ENCODE peak calls at places on chromosomes 2 and 18, in seven cellular contexts. One of them, this sample, is unnamed.

GRCh38 chr2:177758591-177759371 is 313.8 kb downstream of the PDE11A start:
- DNase-seq in skeletal muscle cell: peak; percentile 26
- DNase-seq in naive thymus-derived CD4-positive, alpha-beta T cell: no peak
- DNase-seq in heart left ventricle: no peak
- DNase-seq in GM12878: no peak
- DNase-seq in BE2C: peak; percentile 53
- DNase-seq in mammary epithelial cell: no peak
- DNase-seq in this sample: peak; percentile 42

GRCh38 chr2:205684871-205685313 is 2.6 kb downstream of the NRP2 start:
- DNase-seq in skeletal muscle cell: no peak
- DNase-seq in naive thymus-derived CD4-positive, alpha-beta T cell: no peak
- DNase-seq in heart left ventricle: no peak
- DNase-seq in GM12878: no peak
- DNase-seq in BE2C: no peak
- DNase-seq in mammary epithelial cell: no peak
- DNase-seq in this sample: peak; percentile 43

GRCh38 chr2:108412995-108413726 is 35.4 kb downstream of the SULT1C4 start:
- DNase-seq in skeletal muscle cell: peak; percentile 79
- DNase-seq in naive thymus-derived CD4-positive, alpha-beta T cell: no peak
- DNase-seq in heart left ventricle: no peak
- DNase-seq in GM12878: no peak
- DNase-seq in BE2C: peak; percentile 61
- DNase-seq in mammary epithelial cell: peak; percentile 93
- DNase-seq in this sample: peak; percentile 95

GRCh38 chr2:20594048-20594750 is 56.7 kb downstream of the HS1BP3 start:
- DNase-seq in skeletal muscle cell: no peak
- DNase-seq in naive thymus-derived CD4-positive, alpha-beta T cell: no peak
- DNase-seq in heart left ventricle: no peak
- DNase-seq in GM12878: no peak
- DNase-seq in BE2C: no peak
- DNase-seq in mammary epithelial cell: no peak
- DNase-seq in this sample: no peak

GRCh38 chr2:187689372-187689771 is 135.1 kb upstream of the TFPI start:
- DNase-seq in skeletal muscle cell: no peak
- DNase-seq in naive thymus-derived CD4-positive, alpha-beta T cell: no peak
- DNase-seq in heart left ventricle: no peak
- DNase-seq in GM12878: no peak
- DNase-seq in BE2C: no peak
- DNase-seq in mammary epithelial cell: peak; percentile 17
- DNase-seq in this sample: peak; percentile 55

GRCh38 chr2:132400901-132401240 is 15.7 kb upstream of the GPR39 start:
- DNase-seq in skeletal muscle cell: no peak
- DNase-seq in naive thymus-derived CD4-positive, alpha-beta T cell: no peak
- DNase-seq in heart left ventricle: no peak
- DNase-seq in GM12878: no peak
- DNase-seq in BE2C: no peak
- DNase-seq in mammary epithelial cell: no peak
- DNase-seq in this sample: no peak

GRCh38 chr2:129820908-129821307 is 158.6 kb upstream of the RAB6C start:
- DNase-seq in skeletal muscle cell: no peak
- DNase-seq in naive thymus-derived CD4-positive, alpha-beta T cell: no peak
- DNase-seq in heart left ventricle: no peak
- DNase-seq in GM12878: no peak
- DNase-seq in BE2C: no peak
- DNase-seq in mammary epithelial cell: no peak
- DNase-seq in this sample: no peak

GRCh38 chr18:44823782-44824181 is 143.1 kb downstream of the SETBP1 start:
- DNase-seq in skeletal muscle cell: peak; percentile 71
- DNase-seq in naive thymus-derived CD4-positive, alpha-beta T cell: no peak
- DNase-seq in heart left ventricle: no peak
- DNase-seq in GM12878: no peak
- DNase-seq in BE2C: no peak
- DNase-seq in mammary epithelial cell: peak; percentile 85
- DNase-seq in this sample: peak; percentile 92

GRCh38 chr18:11570770-11571169 is 38.6 kb upstream of the SLC35G4 start:
- DNase-seq in skeletal muscle cell: no peak
- DNase-seq in naive thymus-derived CD4-positive, alpha-beta T cell: no peak
- DNase-seq in heart left ventricle: no peak
- DNase-seq in GM12878: no peak
- DNase-seq in BE2C: no peak
- DNase-seq in mammary epithelial cell: no peak
- DNase-seq in this sample: no peak

GRCh38 chr18:24181806-24182205 is 42.9 kb downstream of the CABYR start:
- DNase-seq in skeletal muscle cell: no peak
- DNase-seq in naive thymus-derived CD4-positive, alpha-beta T cell: no peak
- DNase-seq in heart left ventricle: no peak
- DNase-seq in GM12878: no peak
- DNase-seq in BE2C: no peak
- DNase-seq in mammary epithelial cell: peak; percentile 51
- DNase-seq in this sample: peak; percentile 53

GRCh38 chr2:212535963-212536362 is 2.6 kb downstream of the ERBB4 start:
- DNase-seq in skeletal muscle cell: no peak
- DNase-seq in naive thymus-derived CD4-positive, alpha-beta T cell: no peak
- DNase-seq in heart left ventricle: no peak
- DNase-seq in GM12878: no peak
- DNase-seq in BE2C: peak; percentile 9
- DNase-seq in mammary epithelial cell: no peak
- DNase-seq in this sample: no peak

GRCh38 chr2:233468746-233469110 is 97.9 kb downstream of the USP40 start:
- DNase-seq in skeletal muscle cell: no peak
- DNase-seq in naive thymus-derived CD4-positive, alpha-beta T cell: no peak
- DNase-seq in heart left ventricle: no peak
- DNase-seq in GM12878: no peak
- DNase-seq in BE2C: no peak
- DNase-seq in mammary epithelial cell: no peak
- DNase-seq in this sample: no peak

GRCh38 chr2:99278793-99279291 is 22.2 kb downstream of the LYG1 start:
- DNase-seq in skeletal muscle cell: peak; percentile 81
- DNase-seq in naive thymus-derived CD4-positive, alpha-beta T cell: no peak
- DNase-seq in heart left ventricle: no peak
- DNase-seq in GM12878: no peak
- DNase-seq in BE2C: no peak
- DNase-seq in mammary epithelial cell: peak; percentile 76
- DNase-seq in this sample: peak; percentile 86

GRCh38 chr2:60553496-60553991 is at the start of gene BCL11A:
- DNase-seq in skeletal muscle cell: peak; percentile 85
- DNase-seq in naive thymus-derived CD4-positive, alpha-beta T cell: no peak
- DNase-seq in heart left ventricle: peak; percentile 71
- DNase-seq in GM12878: no peak
- DNase-seq in BE2C: peak; percentile 82
- DNase-seq in mammary epithelial cell: peak; percentile 78
- DNase-seq in this sample: peak; percentile 89

GRCh38 chr2:232502901-232503791 is 15.5 kb upstream of the ECEL1 start:
- DNase-seq in skeletal muscle cell: no peak
- DNase-seq in naive thymus-derived CD4-positive, alpha-beta T cell: peak; percentile 64
- DNase-seq in heart left ventricle: peak; percentile 50
- DNase-seq in GM12878: no peak
- DNase-seq in BE2C: peak; percentile 72
- DNase-seq in mammary epithelial cell: peak; percentile 19
- DNase-seq in this sample: peak; percentile 29

GRCh38 chr2:145323512-145323911 is 803.6 kb upstream of the ZEB2 start:
- DNase-seq in skeletal muscle cell: peak; percentile 5
- DNase-seq in naive thymus-derived CD4-positive, alpha-beta T cell: no peak
- DNase-seq in heart left ventricle: no peak
- DNase-seq in GM12878: no peak
- DNase-seq in BE2C: no peak
- DNase-seq in mammary epithelial cell: peak; percentile 74
- DNase-seq in this sample: peak; percentile 82

GRCh38 chr2:219252084-219252483 is 959 bp upstream of the TUBA4B start:
- DNase-seq in skeletal muscle cell: no peak
- DNase-seq in naive thymus-derived CD4-positive, alpha-beta T cell: peak; percentile 38
- DNase-seq in heart left ventricle: no peak
- DNase-seq in GM12878: no peak
- DNase-seq in BE2C: no peak
- DNase-seq in mammary epithelial cell: peak; percentile 51
- DNase-seq in this sample: peak; percentile 80

DNA sequence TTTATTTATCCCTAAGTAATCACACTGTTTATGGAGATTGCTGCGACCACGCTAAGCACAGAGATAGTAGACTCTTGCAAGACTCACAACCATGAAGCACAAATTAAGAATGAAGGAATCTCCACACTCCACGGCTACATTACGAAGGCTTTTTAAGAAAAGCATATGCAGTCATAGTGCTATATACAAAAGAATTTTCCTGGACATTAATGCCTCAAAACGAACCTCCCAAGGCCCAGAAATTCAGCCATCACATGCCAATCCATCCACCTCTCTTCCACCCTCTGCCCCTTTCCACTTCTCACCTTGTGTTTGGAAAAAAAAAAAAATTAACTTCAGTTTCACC is 186.7 kb downstream of the TCF4 start:
- DNase-seq in skeletal muscle cell: no peak
- DNase-seq in naive thymus-derived CD4-positive, alpha-beta T cell: no peak
- DNase-seq in heart left ventricle: no peak
- DNase-seq in GM12878: no peak
- DNase-seq in BE2C: no peak
- DNase-seq in mammary epithelial cell: no peak
- DNase-seq in this sample: no peak
- H3K4me3 ChIP-seq in skeletal muscle cell: peak overlapping the region; percentile 35
- H3K4me3 ChIP-seq in naive thymus-derived CD4-positive, alpha-beta T cell: no peak overlapping the region
- H3K4me3 ChIP-seq in heart left ventricle: peak overlapping the region; percentile 39
- H3K4me3 ChIP-seq in GM12878: no peak overlapping the region
- H3K4me3 ChIP-seq in BE2C: no peak overlapping the region
- H3K4me3 ChIP-seq in mammary epithelial cell: no peak overlapping the region
- H3K4me3 ChIP-seq in this sample: no peak overlapping the region

GRCh38 chr2:7724336-7724735 is 807.1 kb downstream of the RNF144A start:
- DNase-seq in skeletal muscle cell: no peak
- DNase-seq in naive thymus-derived CD4-positive, alpha-beta T cell: no peak
- DNase-seq in heart left ventricle: no peak
- DNase-seq in GM12878: no peak
- DNase-seq in BE2C: no peak
- DNase-seq in mammary epithelial cell: no peak
- DNase-seq in this sample: no peak
- H3K4me3 ChIP-seq in skeletal muscle cell: no peak overlapping the region
- H3K4me3 ChIP-seq in naive thymus-derived CD4-positive, alpha-beta T cell: no peak overlapping the region
- H3K4me3 ChIP-seq in heart left ventricle: no peak overlapping the region
- H3K4me3 ChIP-seq in GM12878: no peak overlapping the region
- H3K4me3 ChIP-seq in BE2C: no peak overlapping the region
- H3K4me3 ChIP-seq in mammary epithelial cell: no peak overlapping the region
- H3K4me3 ChIP-seq in this sample: no peak overlapping the region

GRCh38 chr2:163731735-163732134 is 4.1 kb downstream of the FIGN start:
- DNase-seq in skeletal muscle cell: no peak
- DNase-seq in naive thymus-derived CD4-positive, alpha-beta T cell: no peak
- DNase-seq in heart left ventricle: no peak
- DNase-seq in GM12878: no peak
- DNase-seq in BE2C: no peak
- DNase-seq in mammary epithelial cell: no peak
- DNase-seq in this sample: no peak

GRCh38 chr2:163732718-163733117 is 3.1 kb downstream of the FIGN start:
- DNase-seq in skeletal muscle cell: no peak
- DNase-seq in naive thymus-derived CD4-positive, alpha-beta T cell: no peak
- DNase-seq in heart left ventricle: no peak
- DNase-seq in GM12878: no peak
- DNase-seq in BE2C: no peak
- DNase-seq in mammary epithelial cell: no peak
- DNase-seq in this sample: no peak

GRCh38 chr2:163734911-163735691 is 707 bp downstream of the FIGN start:
- DNase-seq in skeletal muscle cell: no peak
- DNase-seq in naive thymus-derived CD4-positive, alpha-beta T cell: no peak
- DNase-seq in heart left ventricle: no peak
- DNase-seq in GM12878: no peak
- DNase-seq in BE2C: peak; percentile 20
- DNase-seq in mammary epithelial cell: peak; percentile 20
- DNase-seq in this sample: peak; percentile 27

GRCh38 chr2:163734401-163734800 is 1.4 kb downstream of the FIGN start:
- DNase-seq in skeletal muscle cell: no peak
- DNase-seq in naive thymus-derived CD4-positive, alpha-beta T cell: no peak
- DNase-seq in heart left ventricle: no peak
- DNase-seq in GM12878: no peak
- DNase-seq in BE2C: no peak
- DNase-seq in mammary epithelial cell: no peak
- DNase-seq in this sample: no peak

DNA sequence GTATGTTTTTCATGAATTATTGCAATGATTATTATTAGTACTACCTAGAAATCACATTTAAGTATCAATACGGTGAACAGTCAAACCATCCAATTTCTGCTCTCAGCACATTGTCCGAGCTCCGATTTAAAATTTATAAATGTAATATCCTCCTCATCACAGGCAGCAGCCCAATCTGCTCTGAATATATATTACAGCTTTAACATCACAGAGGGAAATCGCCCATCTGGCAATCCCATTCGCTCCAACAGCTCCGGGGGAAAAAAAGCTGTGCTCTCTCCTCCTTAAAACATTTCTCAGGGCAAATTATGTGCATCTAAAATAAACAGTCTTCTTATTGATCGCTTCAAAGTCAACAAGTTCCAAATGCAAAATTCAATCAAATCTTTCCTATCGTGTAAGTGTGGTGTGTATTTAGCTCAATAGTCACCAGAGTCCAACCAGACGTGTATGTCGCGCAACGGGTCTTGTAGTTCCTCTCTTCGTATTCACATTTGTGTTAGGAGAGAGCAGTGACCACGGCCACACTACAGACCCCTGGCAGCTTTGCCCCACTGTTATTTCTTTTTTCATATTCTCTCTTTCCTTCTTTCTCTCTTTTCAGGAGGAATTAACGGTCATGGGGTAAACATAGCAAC is 2.4 kb downstream of the FIGN start:
- DNase-seq in skeletal muscle cell: no peak
- DNase-seq in naive thymus-derived CD4-positive, alpha-beta T cell: no peak
- DNase-seq in heart left ventricle: peak; percentile 36
- DNase-seq in GM12878: no peak
- DNase-seq in BE2C: peak; percentile 14
- DNase-seq in mammary epithelial cell: no peak
- DNase-seq in this sample: no peak
- H3K4me3 ChIP-seq in skeletal muscle cell: peak overlapping the region; percentile 11
- H3K4me3 ChIP-seq in naive thymus-derived CD4-positive, alpha-beta T cell: no peak overlapping the region
- H3K4me3 ChIP-seq in heart left ventricle: peak overlapping the region; percentile 57
- H3K4me3 ChIP-seq in GM12878: no peak overlapping the region
- H3K4me3 ChIP-seq in BE2C: peak overlapping the region; percentile 81
- H3K4me3 ChIP-seq in mammary epithelial cell: no peak overlapping the region
- H3K4me3 ChIP-seq in this sample: peak overlapping the region; percentile 7

DNA sequence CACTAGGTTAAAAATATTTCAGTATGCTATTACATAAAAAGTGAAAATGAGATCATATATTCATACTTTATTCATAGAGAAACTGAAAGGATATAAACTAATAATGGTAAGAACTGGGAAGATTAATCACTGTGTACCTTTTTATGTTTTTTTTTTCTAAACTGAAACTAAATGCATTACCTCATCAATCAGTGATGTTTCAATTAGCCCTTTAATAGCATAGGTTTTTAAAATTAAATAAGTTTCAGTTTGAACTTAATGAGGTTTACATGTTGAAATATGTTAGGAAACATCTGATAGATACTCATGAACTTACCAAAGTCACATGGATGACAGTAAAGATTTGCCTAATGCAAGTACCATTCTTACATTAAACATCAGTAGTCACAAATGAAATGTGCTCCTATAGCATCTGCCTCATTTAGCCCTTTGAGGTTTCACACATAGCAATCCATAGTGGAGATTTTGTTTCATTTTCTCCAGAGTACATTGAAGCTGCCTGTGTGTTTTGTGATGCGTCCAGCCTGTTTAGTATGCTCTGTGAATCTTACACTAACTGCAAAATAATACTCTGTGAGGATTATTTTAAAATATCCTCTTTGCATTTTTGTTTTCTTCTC is 8.9 kb downstream of the MAPRE2 start:
- DNase-seq in skeletal muscle cell: no peak
- DNase-seq in naive thymus-derived CD4-positive, alpha-beta T cell: no peak
- DNase-seq in heart left ventricle: no peak
- DNase-seq in GM12878: no peak
- DNase-seq in BE2C: no peak
- DNase-seq in mammary epithelial cell: no peak
- DNase-seq in this sample: no peak
- H3K4me3 ChIP-seq in skeletal muscle cell: no peak overlapping the region
- H3K4me3 ChIP-seq in naive thymus-derived CD4-positive, alpha-beta T cell: no peak overlapping the region
- H3K4me3 ChIP-seq in heart left ventricle: no peak overlapping the region
- H3K4me3 ChIP-seq in GM12878: peak overlapping the region; percentile 75
- H3K4me3 ChIP-seq in BE2C: peak overlapping the region; percentile 14
- H3K4me3 ChIP-seq in mammary epithelial cell: no peak overlapping the region
- H3K4me3 ChIP-seq in this sample: no peak overlapping the region

This sample was measured in epithelial cell of esophagus.